ENCODE peak calls at places on chromosomes 12 and 14, in seven cellular contexts. O, G, Q, L, F, H and J are unnamed samples.
A peak's percentile ranks its signal among the peaks of the same experiment; 100 is the strongest.

GRCh38 chr12:43795716-43796282 is 10.3 kb downstream of the TWF1 start:
- DNase-seq in F (no peak), L (no peak), Q (no peak), O (no peak), G (no peak), H (no peak), J (no peak)

GRCh38 chr14:101254805-101255764 is 306.2 kb upstream of the DIO3 start:
- DNase-seq in L (no peak), H (peak; percentile 84), Q (no peak), O (no peak), F (no peak), G (no peak), J (no peak)

GRCh38 chr12:92539966-92540791 is 162.6 kb upstream of the PLEKHG7 start:
- DNase-seq in O (peak; percentile 14), L (no peak), Q (no peak), H (peak; percentile 25), F (no peak), G (no peak), J (no peak)

GRCh38 chr14:80095623-80096022 is 115.7 kb downstream of the DIO2 start:
- DNase-seq in H (no peak), G (peak; percentile 2), O (no peak), Q (peak; percentile 93), F (no peak), L (no peak), J (peak; percentile 6)

GRCh38 chr12:88361493-88361892 is 218.8 kb downstream of the KITLG start:
- DNase-seq in Q (peak; percentile 11), G (no peak), H (no peak), L (no peak), O (no peak), F (no peak), J (no peak)

GRCh38 chr12:132279184-132279889 is 50.1 kb downstream of the GALNT9 start:
- DNase-seq in G (no peak), Q (no peak), H (peak; percentile 93), O (no peak), F (no peak), L (no peak), J (no peak)

GRCh38 chr12:116336542-116337065 is 59.1 kb upstream of the MED13L start:
- DNase-seq in G (no peak), H (no peak), L (no peak), F (no peak), Q (no peak), O (no peak), J (no peak)

GRCh38 chr12:132217371-132217770 is 73.1 kb downstream of the NOC4L start:
- DNase-seq in G (no peak), L (no peak), O (no peak), Q (no peak), H (no peak), F (no peak), J (no peak)

GRCh38 chr12:47652491-47653234 is 53.2 kb downstream of the RPAP3 start:
- DNase-seq in O (no peak), Q (no peak), L (no peak), G (no peak), H (peak; percentile 22), F (no peak), J (no peak)

GRCh38 chr14:75542585-75543091 is 20.4 kb downstream of the BATF start:
- DNase-seq in L (no peak), O (no peak), H (peak; percentile 73), F (peak; percentile 92), Q (no peak), G (no peak), J (peak; percentile 32)

GRCh38 chr14:25537846-25538455 is 488.0 kb upstream of the STXBP6 start:
- DNase-seq in F (no peak), O (peak; percentile 31), H (peak; percentile 81), L (peak; percentile 48), G (no peak), Q (no peak), J (no peak)

GRCh38 chr14:65487783-65488578 is 75.5 kb downstream of the FUT8 start:
- DNase-seq in F (no peak), O (no peak), H (no peak), L (no peak), Q (no peak), G (no peak), J (no peak)

GRCh38 chr12:100859063-100859627 is 64.6 kb downstream of the ANO4 start:
- DNase-seq in H (no peak), L (no peak), G (no peak), Q (no peak), O (no peak), F (no peak), J (no peak)

GRCh38 chr12:95336387-95337067 is 118.9 kb downstream of the VEZT start:
- DNase-seq in O (peak; percentile 87), Q (peak; percentile 79), G (peak; percentile 73), L (peak; percentile 65), F (no peak), H (peak; percentile 90), J (peak; percentile 86)

GRCh38 chr14:90828642-90829487 is 12.6 kb upstream of the TTC7B start:
- DNase-seq in L (no peak), Q (no peak), O (no peak), G (no peak), F (peak; percentile 67), H (no peak), J (no peak)

GRCh38 chr12:131152587-131152986 is 198.9 kb downstream of the ADGRD1 start:
- DNase-seq in Q (no peak), G (no peak), H (no peak), O (no peak), L (no peak), F (peak; percentile 2), J (no peak)

GRCh38 chr14:50768693-50769092 is 62.3 kb downstream of the NIN start:
- DNase-seq in Q (peak; percentile 43), F (no peak), L (no peak), H (no peak), G (no peak), O (no peak), J (no peak)

GRCh38 chr14:104448721-104449120 is 130.8 kb upstream of the C14orf180 start:
- DNase-seq in Q (no peak), O (no peak), H (no peak), G (no peak), L (no peak), F (no peak), J (no peak)